ENCODE peak calls at places on chromosomes 4 and X, in ten cellular contexts. E is IMR-90, U is A549, X is ovary, D is esophagus squamous epithelium, K is uterus, A is tibial nerve, B is suprapubic skin, S is spleen, C is K562. O is an unnamed sample. For H3K4me1, the result is how much of the 10 kb centered on the place peaks cover.

GRCh38 chr4:182577411-182577810 is 334.2 kb downstream of the TENM3 start:
- DNase-seq in X (no peak), A (no peak), K (no peak), U (no peak), D (no peak), S (no peak), C (no peak), B (no peak), E (peak), O (no peak)

GRCh38 chr4:128862608-128863313 is 53.3 kb downstream of the JADE1 start:
- DNase-seq in A (no peak), D (no peak), S (peak), K (no peak), U (no peak), X (no peak), E (peak), B (no peak), C (no peak), O (no peak)

GRCh38 chrX:131332331-131332730 is 43.2 kb upstream of the IGSF1 start:
- DNase-seq in C (no peak), A (no peak), B (no peak), E (no peak), D (no peak), S (no peak), X (no peak), U (no peak), K (no peak), O (no peak)

GRCh38 chrX:147838465-147839131 is 73.1 kb upstream of the FMR1 start:
- DNase-seq in U (no peak), E (no peak), D (no peak), C (no peak), X (no peak), S (no peak), K (no peak), B (no peak), A (no peak), O (no peak)

GRCh38 chr4:120720354-120720753 is 202.2 kb downstream of the PRDM5 start:
- DNase-seq in X (no peak), D (no peak), S (no peak), B (no peak), U (no peak), K (no peak), A (no peak), C (no peak), E (no peak), O (no peak)

GRCh38 chr4:105088110-105088879 is 58.4 kb upstream of the TET2 start:
- DNase-seq in B (no peak), K (peak), X (no peak), D (no peak), S (no peak), E (peak), U (no peak), C (no peak), A (peak), O (no peak)

GRCh38 chr4:129095811-129096454 is at the start of gene C4orf33:
- DNase-seq in E (peak), X (peak), K (peak), A (peak), U (peak), D (peak), S (peak), C (peak), B (peak), O (peak)

GRCh38 chr4:8120518-8120917 is 38.1 kb downstream of the ABLIM2 start:
- DNase-seq in B (no peak), S (no peak), D (no peak), A (no peak), E (no peak), X (no peak), U (no peak), C (no peak), K (no peak), O (no peak)

GRCh38 chr4:7557447-7557846 is 122.7 kb upstream of the PSAPL1 start:
- DNase-seq in A (no peak), B (no peak), D (no peak), S (no peak), U (peak), K (no peak), C (no peak), E (peak), X (no peak), O (no peak)

GRCh38 chr4:1693131-1693896 is 9.2 kb upstream of the FAM53A start:
- DNase-seq in S (peak), E (peak), B (peak), X (peak), A (peak), K (peak), C (peak), U (peak), D (no peak), O (peak)

GRCh38 chr4:650951-651883 is 22.9 kb downstream of the ATP5ME start:
- DNase-seq in K (no peak), C (no peak), D (no peak), X (no peak), U (no peak), S (peak), E (no peak), B (no peak), A (no peak), O (no peak)

GRCh38 chr4:37008199-37008598 is 236.3 kb upstream of the NWD2 start:
- DNase-seq in S (no peak), A (no peak), K (no peak), C (no peak), B (no peak), U (peak), E (no peak), X (no peak), D (no peak), O (no peak)

GRCh38 chr4:176044589-176044951 is 21.1 kb upstream of the WDR17 start:
- DNase-seq in K (no peak), U (no peak), D (no peak), B (no peak), C (no peak), X (no peak), E (peak), A (no peak), S (no peak), O (no peak)

GRCh38 chr4:153374471-153374870 is 30.0 kb downstream of the MND1 start:
- DNase-seq in C (no peak), S (no peak), A (no peak), E (no peak), X (no peak), B (no peak), U (no peak), D (no peak), K (no peak), O (no peak)

GRCh38 chrX:23726196-23726595 is 16.9 kb downstream of the ACOT9 start:
- DNase-seq in U (no peak), E (no peak), B (no peak), X (no peak), S (no peak), A (no peak), D (no peak), K (no peak), C (no peak), O (no peak)

GRCh38 chr4:110508827-110509446 is 33.0 kb downstream of the ENPEP start:
- DNase-seq in X (no peak), A (no peak), E (peak), S (no peak), C (no peak), U (no peak), D (no peak), K (no peak), B (no peak), O (no peak)

GRCh38 chrX:38458071-38458470 is 103.3 kb upstream of the TSPAN7 start:
- DNase-seq in K (no peak), B (no peak), D (no peak), U (no peak), A (no peak), S (no peak), X (no peak), E (no peak), C (no peak), O (no peak)

GRCh38 chr4:121777625-121778024 is 12.7 kb upstream of the SMIM43 start:
- DNase-seq in C (no peak), E (no peak), D (no peak), A (no peak), S (no peak), U (no peak), X (no peak), K (no peak), B (no peak), O (no peak)

GRCh38 chrX:23592741-23593140 is 74.6 kb upstream of the PRDX4 start:
- DNase-seq in S (no peak), U (no peak), K (no peak), B (no peak), E (no peak), C (no peak), A (no peak), X (no peak), D (no peak), O (no peak)

GRCh38 chrX:1417921-1418875 is 26.3 kb upstream of the SLC25A6 start:
- DNase-seq in X (no peak), U (no peak), S (peak), K (no peak), B (peak), A (no peak), E (no peak), D (no peak), C (no peak), O (no peak)

GRCh38 chr4:24067781-24068193 is 177.9 kb upstream of the PPARGC1A start:
- DNase-seq in S (no peak), E (peak), K (no peak), A (peak), C (no peak), X (no peak), D (no peak), U (no peak), B (no peak), O (no peak)

GRCh38 chr4:136369073-136369472 is 1163.2 kb downstream of the PCDH18 start:
- DNase-seq in D (no peak), B (no peak), S (no peak), E (peak), U (no peak), K (no peak), C (no peak), A (no peak), X (no peak), O (no peak)

GRCh38 chrX:137263374-137263773 is 229.6 kb upstream of the GPR101 start:
- DNase-seq in U (no peak), K (no peak), C (no peak), E (no peak), X (no peak), D (no peak), S (no peak), B (no peak), A (no peak), O (no peak)
- H3K4me1 ChIP-seq in U (under half), K (under half), C (under half), E (under half), X (under half), D (under half), S (under half), B (under half), A (under half), O (under half)

DNA sequence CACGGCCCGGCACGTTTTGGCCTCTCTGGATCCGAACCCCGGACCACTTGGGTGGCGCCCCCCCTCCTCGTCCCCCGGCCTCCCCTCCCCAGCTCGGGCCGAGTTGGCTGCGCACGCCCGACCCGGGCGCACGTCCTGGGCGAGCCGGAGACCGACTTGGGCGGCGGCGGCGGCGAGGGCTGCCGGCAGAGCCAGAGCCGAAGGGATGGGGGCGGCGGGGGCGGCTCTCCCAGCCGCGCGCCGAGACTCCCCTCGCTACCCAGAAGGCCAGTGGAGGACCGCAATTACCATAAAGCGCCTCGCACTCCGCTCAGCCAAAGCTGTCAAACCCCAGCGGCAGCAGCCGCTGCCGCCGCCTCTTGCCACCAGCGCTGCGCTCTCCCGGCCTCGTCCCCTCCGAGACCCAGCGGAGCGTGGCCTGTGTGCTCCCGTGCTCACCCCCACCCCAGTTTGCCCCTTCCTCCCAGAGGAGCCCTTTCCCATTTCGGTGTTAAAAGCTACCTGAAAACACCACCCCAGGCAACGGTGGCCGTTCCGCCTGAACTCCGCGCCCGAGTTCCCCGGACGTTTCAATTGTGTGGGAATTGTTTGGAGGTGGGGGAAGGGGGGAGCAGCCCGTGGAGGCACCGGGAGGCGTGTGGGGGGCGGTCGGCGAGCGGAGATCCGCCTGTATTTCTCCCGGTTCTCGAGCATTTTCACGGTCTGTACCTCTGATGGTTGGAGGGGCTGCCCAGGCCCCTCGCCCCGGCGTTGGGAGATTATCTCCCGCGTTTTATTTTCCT is 697 bp upstream of the BCOR start:
- DNase-seq in U (peak), S (peak), K (no peak), X (peak), B (no peak), E (no peak), A (no peak), D (no peak), C (peak), O (no peak)
- TF ChIP-seq POLR2A in U (no peak), S (no peak), K (no peak), X (no peak), B (no peak), E (peak), A (no peak), D (peak), C (peak), O (no peak)

DNA sequence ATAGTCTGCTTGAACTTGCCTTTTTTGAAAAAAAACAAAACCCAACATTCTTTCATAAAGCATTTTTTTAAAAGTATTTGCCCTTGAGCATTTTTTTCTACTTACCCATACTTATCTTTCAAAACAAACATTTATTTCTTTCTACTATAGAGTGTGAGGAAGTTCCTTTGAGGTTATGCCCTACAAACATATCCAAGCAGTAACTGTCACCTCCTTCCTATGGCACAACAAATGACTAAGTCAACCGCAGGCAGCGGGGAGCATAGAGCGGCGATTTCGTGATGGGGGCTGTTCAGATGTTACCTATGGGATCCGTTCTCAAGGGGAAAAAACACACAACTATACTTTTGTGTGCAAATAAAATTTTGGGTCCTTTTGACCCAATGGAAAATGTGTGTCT is 19.4 kb downstream of the SPRY1 start:
- DNase-seq in K (no peak), C (peak), D (no peak), E (peak), U (no peak), B (no peak), S (no peak), A (no peak), X (no peak), O (no peak)
- H3K4me1 ChIP-seq in K (under half), C (under half), D (under half), E (under half), U (under half), B (under half), S (under half), A (under half), X (under half), O (under half)

DNA sequence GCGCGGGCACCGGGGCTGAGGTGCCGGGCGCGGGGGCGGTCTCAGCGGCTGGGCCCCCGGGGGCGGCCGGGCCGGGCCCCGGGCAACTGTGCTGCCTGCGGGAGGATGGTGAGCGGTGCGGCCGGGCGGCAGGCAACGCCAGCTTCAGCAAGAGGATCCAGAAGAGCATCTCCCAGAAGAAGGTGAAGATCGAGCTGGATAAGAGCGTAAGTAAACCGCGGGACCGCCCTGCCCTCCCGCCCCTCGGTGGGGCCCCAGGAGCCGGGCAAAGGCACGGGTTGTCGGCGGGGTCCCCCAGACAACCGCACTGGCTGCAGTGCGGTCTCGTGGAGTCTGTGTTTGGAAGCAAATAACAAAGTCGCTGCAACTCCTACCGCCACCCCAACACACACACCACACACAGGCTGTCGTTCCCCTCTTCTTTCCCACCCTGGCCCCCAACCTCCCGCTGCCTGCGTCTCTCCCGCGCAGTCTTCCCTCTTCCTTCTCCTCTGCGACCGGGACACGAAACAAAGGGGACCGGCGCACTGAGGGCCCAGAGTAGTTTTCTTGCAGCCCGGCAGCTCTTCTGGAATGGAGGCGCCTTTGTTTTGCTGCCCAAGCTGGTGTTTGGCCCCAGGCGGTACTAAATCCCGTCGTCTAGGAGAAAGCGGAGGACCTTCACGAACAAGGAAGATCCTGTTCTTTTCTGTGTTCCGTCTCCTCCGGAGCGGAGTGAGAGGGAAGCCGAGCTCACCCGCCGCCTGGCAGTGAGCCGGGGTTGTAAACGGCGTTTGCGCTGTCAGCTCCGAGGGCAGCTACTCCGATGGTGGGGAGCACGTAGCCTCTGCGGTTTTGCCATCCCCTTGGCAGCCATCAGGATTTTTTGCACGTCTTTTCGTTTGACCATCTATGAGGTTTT is 788 bp downstream of the SAP30 start:
- DNase-seq in B (peak), S (peak), U (peak), D (no peak), C (peak), E (peak), K (peak), A (peak), X (peak), O (peak)
- TF ChIP-seq POLR2A in B (no peak), S (no peak), U (no peak), D (peak), C (no peak), E (no peak), K (peak), A (no peak), X (no peak), O (peak)

GRCh38 chr4:30866444-30866843 is 146.3 kb downstream of the PCDH7 start:
- DNase-seq in B (no peak), K (no peak), D (no peak), C (no peak), E (peak), A (no peak), X (no peak), U (no peak), S (no peak), O (no peak)
- H3K4me1 ChIP-seq in B (under half), K (under half), D (under half), C (under half), E (under half), A (under half), X (under half), U (under half), S (under half), O (under half)